ENCODE peak calls at places on chromosomes 16 and 17, in seven cellular contexts. V is suprapubic skin; N is mucosa of descending colon; M is A549; U is Kasumi-1; O is effector memory CD4-positive, alpha-beta T cell; Z is nephron progenitor cell. Q is an unnamed sample.

GRCh38 chr17:27630607-27631408 is at the start of gene LGALS9:
- DNase-seq in O (no peak), M (no peak), N (peak), U (peak), V (no peak), Z (no peak), Q (no peak)

GRCh38 chr17:59767176-59767575 is 59.7 kb downstream of the VMP1 start:
- DNase-seq in V (no peak), Z (no peak), N (no peak), O (no peak), M (no peak), U (no peak), Q (no peak)

GRCh38 chr17:79473111-79473835 is 137.6 kb downstream of the RBFOX3 start:
- DNase-seq in M (peak), Z (no peak), V (no peak), O (no peak), U (no peak), N (no peak), Q (no peak)

GRCh38 chr16:70573451-70574121 is 50.0 kb downstream of the SF3B3 start:
- DNase-seq in O (no peak), N (no peak), V (no peak), Z (no peak), M (no peak), U (no peak), Q (no peak)

GRCh38 chr17:40035162-40035559 is 19.0 kb downstream of the MED24 start:
- DNase-seq in Z (peak), N (peak), O (no peak), M (peak), V (no peak), U (peak), Q (peak)

GRCh38 chr16:88298166-88298881 is 84.4 kb upstream of the ZNF469 start:
- DNase-seq in N (no peak), V (no peak), M (no peak), O (no peak), U (no peak), Z (no peak), Q (no peak)

GRCh38 chr16:15803608-15804007 is 53.2 kb downstream of the MYH11 start:
- DNase-seq in O (no peak), M (no peak), V (no peak), N (no peak), Z (peak), U (no peak), Q (no peak)

GRCh38 chr16:4323845-4324478 is 8.1 kb downstream of the GLIS2 start:
- DNase-seq in O (no peak), U (no peak), V (no peak), M (peak), N (no peak), Z (peak), Q (peak)

GRCh38 chr16:3431779-3432219 is 11.5 kb downstream of the ZNF597 start:
- DNase-seq in M (no peak), Z (no peak), V (no peak), N (peak), O (peak), U (peak), Q (no peak)

GRCh38 chr17:81543339-81543675 is 8.8 kb downstream of the FAAP100 start:
- DNase-seq in Z (no peak), M (no peak), N (no peak), O (no peak), U (no peak), V (no peak), Q (no peak)

GRCh38 chr16:88380099-88380498 is 2.7 kb upstream of the ZNF469 start:
- DNase-seq in O (no peak), N (peak), V (no peak), Z (no peak), M (no peak), U (no peak), Q (no peak)

GRCh38 chr16:67460168-67460567 is 20.8 kb downstream of the ATP6V0D1 start:
- DNase-seq in O (no peak), M (no peak), Z (no peak), U (no peak), V (no peak), N (peak), Q (no peak)

GRCh38 chr16:50858376-50858775 is 116.5 kb downstream of the CYLD start:
- DNase-seq in M (no peak), U (no peak), V (no peak), N (no peak), O (no peak), Z (no peak), Q (no peak)

GRCh38 chr16:85151603-85152413 is 39.5 kb upstream of the CIBAR2 start:
- DNase-seq in N (peak), U (no peak), M (no peak), V (no peak), O (no peak), Z (no peak), Q (peak)

GRCh38 chr17:48631693-48632578 is 5.8 kb upstream of the HOXB9 start:
- DNase-seq in U (no peak), M (no peak), V (no peak), O (no peak), N (no peak), Z (peak), Q (no peak)

GRCh38 chr16:7217797-7218196 is 114.8 kb upstream of the RBFOX1 start:
- DNase-seq in M (no peak), O (no peak), V (no peak), N (no peak), U (no peak), Z (no peak), Q (no peak)

GRCh38 chr17:27895940-27896535 is 2.9 kb upstream of the LYRM9 start:
- DNase-seq in O (no peak), N (no peak), M (no peak), U (no peak), Z (no peak), V (no peak), Q (no peak)

GRCh38 chr17:64164592-64165285 is 34.8 kb upstream of the ERN1 start:
- DNase-seq in M (no peak), O (no peak), Z (no peak), U (no peak), V (no peak), N (no peak), Q (no peak)

GRCh38 chr17:72311004-72311403 is 190.2 kb downstream of the SOX9 start:
- DNase-seq in N (no peak), U (no peak), M (no peak), V (no peak), Z (no peak), O (no peak), Q (no peak)

GRCh38 chr17:64596439-64596838 is 65.7 kb downstream of the SMURF2 start:
- DNase-seq in Z (no peak), N (no peak), M (no peak), U (no peak), O (no peak), V (no peak), Q (no peak)

GRCh38 chr16:66408181-66409048 is 18.7 kb upstream of the BEAN1 start:
- DNase-seq in Z (no peak), M (peak), N (no peak), O (no peak), U (peak), V (no peak), Q (no peak)

GRCh38 chr17:58339775-58340622 is 11.4 kb upstream of the TSPOAP1 start:
- DNase-seq in O (no peak), U (no peak), Z (no peak), V (no peak), M (no peak), N (no peak), Q (no peak)

GRCh38 chr16:78216166-78216745 is 116.8 kb downstream of the WWOX start:
- DNase-seq in M (no peak), N (no peak), V (no peak), U (no peak), O (no peak), Z (no peak), Q (no peak)

GRCh38 chr17:7652659-7653343 is 2.1 kb downstream of the ATP1B2 start:
- DNase-seq in V (no peak), U (no peak), N (no peak), Z (no peak), M (no peak), O (no peak), Q (no peak)

GRCh38 chr16:65413861-65414260 is 292.0 kb upstream of the CDH11 start:
- DNase-seq in O (no peak), U (no peak), N (no peak), M (no peak), Z (no peak), V (no peak), Q (no peak)

GRCh38 chr17:20196314-20196713 is 187.2 kb downstream of the SPECC1 start:
- DNase-seq in N (no peak), V (no peak), U (no peak), O (no peak), M (no peak), Z (no peak), Q (no peak)

Q was measured in iPS-NIHi11.